ENCODE peak calls at places on chromosomes 1 and 21, in nine cellular contexts. One of them, this sample, is unnamed.

GRCh38 chr1:244636488-244637259 is 16.3 kb upstream of the DESI2 start:
- DNase-seq in heart right ventricle: no peak
- DNase-seq in fibroblast of the aortic adventitia: no peak
- DNase-seq in Calu3: no peak
- DNase-seq in SK-N-SH: no peak
- DNase-seq in activated naive CD4-positive, alpha-beta T cell: no peak
- DNase-seq in caudate nucleus: no peak
- DNase-seq in T-helper 2 cell: no peak
- DNase-seq in Kasumi-1: no peak
- DNase-seq in this sample: no peak

GRCh38 chr1:229758101-229759036 is 132.3 kb downstream of the URB2 start:
- DNase-seq in heart right ventricle: no peak
- DNase-seq in fibroblast of the aortic adventitia: peak; percentile 13
- DNase-seq in Calu3: no peak
- DNase-seq in SK-N-SH: no peak
- DNase-seq in activated naive CD4-positive, alpha-beta T cell: no peak
- DNase-seq in caudate nucleus: no peak
- DNase-seq in T-helper 2 cell: no peak
- DNase-seq in Kasumi-1: no peak
- DNase-seq in this sample: no peak

GRCh38 chr1:159935719-159936283 is 9.6 kb downstream of the IGSF9 start:
- DNase-seq in heart right ventricle: no peak
- DNase-seq in fibroblast of the aortic adventitia: no peak
- DNase-seq in Calu3: no peak
- DNase-seq in SK-N-SH: no peak
- DNase-seq in activated naive CD4-positive, alpha-beta T cell: no peak
- DNase-seq in caudate nucleus: no peak
- DNase-seq in T-helper 2 cell: no peak
- DNase-seq in Kasumi-1: peak; percentile 46
- DNase-seq in this sample: no peak

GRCh38 chr1:32818804-32819541 is 1.5 kb downstream of the S100PBP start:
- DNase-seq in heart right ventricle: no peak
- DNase-seq in fibroblast of the aortic adventitia: no peak
- DNase-seq in Calu3: no peak
- DNase-seq in SK-N-SH: no peak
- DNase-seq in activated naive CD4-positive, alpha-beta T cell: no peak
- DNase-seq in caudate nucleus: no peak
- DNase-seq in T-helper 2 cell: peak; percentile 61
- DNase-seq in Kasumi-1: peak; percentile 59
- DNase-seq in this sample: peak; percentile 22

GRCh38 chr21:44711327-44712202 is at the start of gene TSPEAR:
- DNase-seq in heart right ventricle: no peak
- DNase-seq in fibroblast of the aortic adventitia: no peak
- DNase-seq in Calu3: no peak
- DNase-seq in SK-N-SH: peak; percentile 48
- DNase-seq in activated naive CD4-positive, alpha-beta T cell: no peak
- DNase-seq in caudate nucleus: no peak
- DNase-seq in T-helper 2 cell: no peak
- DNase-seq in Kasumi-1: no peak
- DNase-seq in this sample: no peak

GRCh38 chr1:228226956-228227791 is 19.3 kb downstream of the OBSCN start:
- DNase-seq in heart right ventricle: no peak
- DNase-seq in fibroblast of the aortic adventitia: no peak
- DNase-seq in Calu3: peak; percentile 67
- DNase-seq in SK-N-SH: no peak
- DNase-seq in activated naive CD4-positive, alpha-beta T cell: no peak
- DNase-seq in caudate nucleus: no peak
- DNase-seq in T-helper 2 cell: no peak
- DNase-seq in Kasumi-1: peak; percentile 47
- DNase-seq in this sample: no peak

GRCh38 chr1:40796939-40797667 is 13.5 kb downstream of the KCNQ4 start:
- DNase-seq in heart right ventricle: peak; percentile 59
- DNase-seq in fibroblast of the aortic adventitia: no peak
- DNase-seq in Calu3: no peak
- DNase-seq in SK-N-SH: no peak
- DNase-seq in activated naive CD4-positive, alpha-beta T cell: no peak
- DNase-seq in caudate nucleus: no peak
- DNase-seq in T-helper 2 cell: no peak
- DNase-seq in Kasumi-1: peak; percentile 54
- DNase-seq in this sample: no peak

GRCh38 chr21:26966360-26966977 is 419 bp downstream of the ADAMTS5 start:
- DNase-seq in heart right ventricle: no peak
- DNase-seq in fibroblast of the aortic adventitia: peak; percentile 28
- DNase-seq in Calu3: no peak
- DNase-seq in SK-N-SH: no peak
- DNase-seq in activated naive CD4-positive, alpha-beta T cell: no peak
- DNase-seq in caudate nucleus: no peak
- DNase-seq in T-helper 2 cell: no peak
- DNase-seq in Kasumi-1: no peak
- DNase-seq in this sample: no peak

GRCh38 chr1:207965602-207966387 is 54.9 kb upstream of the CD34 start:
- DNase-seq in heart right ventricle: no peak
- DNase-seq in fibroblast of the aortic adventitia: no peak
- DNase-seq in Calu3: no peak
- DNase-seq in SK-N-SH: no peak
- DNase-seq in activated naive CD4-positive, alpha-beta T cell: no peak
- DNase-seq in caudate nucleus: no peak
- DNase-seq in T-helper 2 cell: no peak
- DNase-seq in Kasumi-1: no peak
- DNase-seq in this sample: no peak

GRCh38 chr1:36207339-36207738 is 16.9 kb upstream of the THRAP3 start:
- DNase-seq in heart right ventricle: peak; percentile 53
- DNase-seq in fibroblast of the aortic adventitia: peak; percentile 92
- DNase-seq in Calu3: no peak
- DNase-seq in SK-N-SH: no peak
- DNase-seq in activated naive CD4-positive, alpha-beta T cell: no peak
- DNase-seq in caudate nucleus: no peak
- DNase-seq in T-helper 2 cell: no peak
- DNase-seq in Kasumi-1: no peak
- DNase-seq in this sample: no peak

GRCh38 chr1:84103197-84103992 is 40.7 kb upstream of the PRKACB start:
- DNase-seq in heart right ventricle: peak; percentile 37
- DNase-seq in fibroblast of the aortic adventitia: peak; percentile 90
- DNase-seq in Calu3: peak; percentile 21
- DNase-seq in SK-N-SH: no peak
- DNase-seq in activated naive CD4-positive, alpha-beta T cell: no peak
- DNase-seq in caudate nucleus: peak; percentile 42
- DNase-seq in T-helper 2 cell: no peak
- DNase-seq in Kasumi-1: peak; percentile 50
- DNase-seq in this sample: no peak

GRCh38 chr1:30726254-30726653 is 2.9 kb upstream of the MATN1 start:
- DNase-seq in heart right ventricle: no peak
- DNase-seq in fibroblast of the aortic adventitia: no peak
- DNase-seq in Calu3: no peak
- DNase-seq in SK-N-SH: no peak
- DNase-seq in activated naive CD4-positive, alpha-beta T cell: no peak
- DNase-seq in caudate nucleus: no peak
- DNase-seq in T-helper 2 cell: no peak
- DNase-seq in Kasumi-1: no peak
- DNase-seq in this sample: no peak

GRCh38 chr1:205313681-205314308 is 7.8 kb downstream of the NUAK2 start:
- DNase-seq in heart right ventricle: peak; percentile 56
- DNase-seq in fibroblast of the aortic adventitia: peak; percentile 79
- DNase-seq in Calu3: no peak
- DNase-seq in SK-N-SH: no peak
- DNase-seq in activated naive CD4-positive, alpha-beta T cell: no peak
- DNase-seq in caudate nucleus: no peak
- DNase-seq in T-helper 2 cell: peak; percentile 30
- DNase-seq in Kasumi-1: no peak
- DNase-seq in this sample: peak; percentile 21

GRCh38 chr1:151165738-151166505 is at the start of the genes LYSMD1 and SCNM1:
- DNase-seq in heart right ventricle: peak; percentile 99
- DNase-seq in fibroblast of the aortic adventitia: peak; percentile 99
- DNase-seq in Calu3: peak; percentile 97
- DNase-seq in SK-N-SH: peak; percentile 88
- DNase-seq in activated naive CD4-positive, alpha-beta T cell: peak; percentile 81
- DNase-seq in caudate nucleus: peak; percentile 95
- DNase-seq in T-helper 2 cell: peak; percentile 96
- DNase-seq in Kasumi-1: peak; percentile 99
- DNase-seq in this sample: peak; percentile 96

GRCh38 chr1:197388801-197389200 is 120.7 kb downstream of the CRB1 start:
- DNase-seq in heart right ventricle: no peak
- DNase-seq in fibroblast of the aortic adventitia: peak; percentile 8
- DNase-seq in Calu3: no peak
- DNase-seq in SK-N-SH: no peak
- DNase-seq in activated naive CD4-positive, alpha-beta T cell: no peak
- DNase-seq in caudate nucleus: no peak
- DNase-seq in T-helper 2 cell: no peak
- DNase-seq in Kasumi-1: no peak
- DNase-seq in this sample: no peak

GRCh38 chr1:1068374-1069060 is 5.6 kb downstream of the RNF223 start:
- DNase-seq in heart right ventricle: no peak
- DNase-seq in fibroblast of the aortic adventitia: no peak
- DNase-seq in Calu3: peak; percentile 80
- DNase-seq in SK-N-SH: no peak
- DNase-seq in activated naive CD4-positive, alpha-beta T cell: peak; percentile 17
- DNase-seq in caudate nucleus: no peak
- DNase-seq in T-helper 2 cell: peak; percentile 23
- DNase-seq in Kasumi-1: no peak
- DNase-seq in this sample: peak; percentile 31

GRCh38 chr1:119286587-119287181 is 81.9 kb upstream of the HAO2 start:
- DNase-seq in heart right ventricle: no peak
- DNase-seq in fibroblast of the aortic adventitia: peak; percentile 31
- DNase-seq in Calu3: peak; percentile 33
- DNase-seq in SK-N-SH: peak; percentile 53
- DNase-seq in activated naive CD4-positive, alpha-beta T cell: no peak
- DNase-seq in caudate nucleus: no peak
- DNase-seq in T-helper 2 cell: no peak
- DNase-seq in Kasumi-1: peak; percentile 32
- DNase-seq in this sample: no peak

GRCh38 chr1:30904191-30904961 is 4.2 kb downstream of the SDC3 start:
- DNase-seq in heart right ventricle: no peak
- DNase-seq in fibroblast of the aortic adventitia: no peak
- DNase-seq in Calu3: no peak
- DNase-seq in SK-N-SH: no peak
- DNase-seq in activated naive CD4-positive, alpha-beta T cell: no peak
- DNase-seq in caudate nucleus: no peak
- DNase-seq in T-helper 2 cell: no peak
- DNase-seq in Kasumi-1: no peak
- DNase-seq in this sample: no peak

This sample was measured in activated T-helper 1 cell treated with anti-CD3 and anti-CD28 coated beads, Interleukin-12 subunit alpha, Interleukin-12 subunit beta, Interleukin-2, Interleukin-4 antibody, amounts not matched to agents 30 ng/mL and 10 ng/mL and 1 ng/mL, durations not matched to agents 14 hours and 24 hours and 36 hours.